ENCODE peak calls at places on chromosomes 5 and 9, in seven cellular contexts. T is ovary, A is A549, N is SK-N-SH, U is sigmoid colon, I is HepG2, J is transverse colon. L is an unnamed sample.

GRCh38 chr9:87263291-87263690 is 234.4 kb upstream of the DAPK1 start:
- DNase-seq in T (no peak), A (peak; percentile 7), N (no peak), U (no peak), I (no peak), J (no peak), L (no peak)

GRCh38 chr9:74357577-74357976 is 139.6 kb upstream of the RORB start:
- DNase-seq in T (no peak), A (no peak), N (peak; percentile 10), U (no peak), I (no peak), J (no peak), L (no peak)

GRCh38 chr5:74227081-74227480 is 413.4 kb downstream of the ENC1 start:
- DNase-seq in T (no peak), A (no peak), N (no peak), U (peak; percentile 74), I (no peak), J (no peak), L (no peak)

GRCh38 chr9:5639816-5640215 is 10.9 kb downstream of the RIC1 start:
- DNase-seq in T (no peak), A (no peak), N (no peak), U (no peak), I (no peak), J (no peak), L (no peak)

GRCh38 chr9:127586537-127586936 is 25.5 kb upstream of the STXBP1 start:
- DNase-seq in T (peak; percentile 81), A (peak; percentile 81), N (peak; percentile 87), U (peak; percentile 94), I (peak; percentile 75), J (peak; percentile 85), L (peak; percentile 75)

GRCh38 chr5:72543365-72543764 is 36.2 kb upstream of the ZNF366 start:
- DNase-seq in T (no peak), A (no peak), N (no peak), U (no peak), I (no peak), J (no peak), L (no peak)

GRCh38 chr9:38432922-38433510 is 8.8 kb upstream of the IGFBPL1 start:
- DNase-seq in T (no peak), A (peak; percentile 34), N (peak; percentile 47), U (no peak), I (peak; percentile 43), J (no peak), L (no peak)

GRCh38 chr9:4984571-4985375 is at the start of gene JAK2:
- DNase-seq in T (peak; percentile 88), A (peak; percentile 71), N (peak; percentile 91), U (peak; percentile 96), I (peak; percentile 88), J (peak; percentile 91), L (peak; percentile 76)

GRCh38 chr5:148972958-148973357 is 89.9 kb downstream of the SH3TC2 start:
- DNase-seq in T (no peak), A (peak; percentile 79), N (no peak), U (peak; percentile 71), I (peak; percentile 13), J (no peak), L (no peak)

GRCh38 chr5:64635056-64635686 is 55.1 kb upstream of the SHISAL2B start:
- DNase-seq in T (no peak), A (peak; percentile 7), N (peak; percentile 8), U (no peak), I (no peak), J (no peak), L (no peak)

GRCh38 chr5:170633235-170634041 is 129.6 kb downstream of the KCNIP1 start:
- DNase-seq in T (peak; percentile 60), A (peak; percentile 77), N (peak; percentile 88), U (peak; percentile 86), I (peak; percentile 27), J (peak; percentile 27), L (no peak)

GRCh38 chr9:126702501-126703329 is 89.0 kb downstream of the LMX1B start:
- DNase-seq in T (peak; percentile 13), A (peak; percentile 50), N (peak; percentile 83), U (peak; percentile 52), I (no peak), J (no peak), L (no peak)

GRCh38 chr9:113178087-113178486 is 27.3 kb downstream of the SLC31A2 start:
- DNase-seq in T (no peak), A (no peak), N (no peak), U (no peak), I (no peak), J (no peak), L (no peak)

GRCh38 chr9:70609542-70610286 is 195.3 kb upstream of the KLF9 start:
- DNase-seq in T (no peak), A (no peak), N (no peak), U (peak; percentile 89), I (no peak), J (peak; percentile 21), L (peak; percentile 58)

GRCh38 chr5:39119404-39120051 is 45.3 kb upstream of the RICTOR start:
- DNase-seq in T (no peak), A (no peak), N (no peak), U (no peak), I (no peak), J (no peak), L (no peak)

GRCh38 chr9:89410709-89411111 is 87.2 kb downstream of the SEMA4D start:
- DNase-seq in T (no peak), A (no peak), N (no peak), U (no peak), I (no peak), J (no peak), L (no peak)

GRCh38 chr5:7382588-7382987 is 13.3 kb upstream of the ADCY2 start:
- DNase-seq in T (no peak), A (no peak), N (no peak), U (no peak), I (no peak), J (no peak), L (no peak)

GRCh38 chr5:176176231-176176630 is 62.0 kb upstream of the SIMC1 start:
- DNase-seq in T (no peak), A (no peak), N (no peak), U (no peak), I (no peak), J (no peak), L (no peak)

GRCh38 chr5:139844472-139845145 is 49.0 kb downstream of the PSD2 start:
- DNase-seq in T (peak; percentile 59), A (peak; percentile 85), N (peak; percentile 81), U (peak; percentile 86), I (peak; percentile 66), J (peak; percentile 74), L (peak; percentile 77)

GRCh38 chr9:137461316-137461662 is 2.2 kb upstream of the NSMF start:
- DNase-seq in T (peak; percentile 37), A (no peak), N (no peak), U (no peak), I (no peak), J (no peak), L (no peak)
- H3K27ac ChIP-seq in T (no peak overlapping the region), A (no peak overlapping the region), N (no peak overlapping the region), U (no peak overlapping the region), I (no peak overlapping the region), J (no peak overlapping the region), L (no peak overlapping the region)

DNA sequence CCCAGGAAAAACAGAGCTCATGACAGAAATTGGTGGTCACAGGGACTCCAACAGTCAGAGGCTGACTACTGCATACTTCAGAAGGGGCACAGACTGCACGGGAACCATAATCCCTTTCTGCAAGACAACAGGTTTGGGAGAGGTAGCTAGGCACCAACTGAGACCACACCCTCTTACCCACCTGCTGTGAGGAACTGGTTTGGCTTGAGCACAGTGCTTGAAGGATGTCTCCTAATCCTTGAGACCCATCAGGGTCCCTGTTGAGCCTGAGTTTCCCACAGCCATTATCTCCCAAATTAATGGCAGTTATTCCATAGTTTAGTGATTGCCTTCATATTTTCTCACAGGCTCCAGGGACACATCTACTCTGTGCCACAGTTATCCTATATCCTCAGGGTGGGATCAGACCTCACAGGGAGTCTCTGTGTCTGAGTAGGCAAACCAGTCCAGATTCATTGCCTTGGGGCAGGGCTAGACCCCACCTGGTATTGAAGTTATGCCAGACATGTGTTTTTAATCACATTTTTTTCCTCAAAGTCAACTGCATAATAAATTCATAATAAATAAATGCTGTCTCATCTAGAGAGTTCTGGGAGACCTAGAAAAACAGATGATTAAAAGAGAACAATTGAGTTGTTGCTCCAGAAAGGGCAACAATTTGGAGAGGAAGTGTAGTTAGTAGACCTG is 9.3 kb upstream of the CAST start:
- DNase-seq in T (no peak), A (no peak), N (peak; percentile 42), U (no peak), I (no peak), J (no peak), L (no peak)
- TF ChIP-seq EP300 in T (no peak), A (no peak), N (peak; percentile 45), U (no peak), I (no peak), J (no peak), L (no peak)

DNA sequence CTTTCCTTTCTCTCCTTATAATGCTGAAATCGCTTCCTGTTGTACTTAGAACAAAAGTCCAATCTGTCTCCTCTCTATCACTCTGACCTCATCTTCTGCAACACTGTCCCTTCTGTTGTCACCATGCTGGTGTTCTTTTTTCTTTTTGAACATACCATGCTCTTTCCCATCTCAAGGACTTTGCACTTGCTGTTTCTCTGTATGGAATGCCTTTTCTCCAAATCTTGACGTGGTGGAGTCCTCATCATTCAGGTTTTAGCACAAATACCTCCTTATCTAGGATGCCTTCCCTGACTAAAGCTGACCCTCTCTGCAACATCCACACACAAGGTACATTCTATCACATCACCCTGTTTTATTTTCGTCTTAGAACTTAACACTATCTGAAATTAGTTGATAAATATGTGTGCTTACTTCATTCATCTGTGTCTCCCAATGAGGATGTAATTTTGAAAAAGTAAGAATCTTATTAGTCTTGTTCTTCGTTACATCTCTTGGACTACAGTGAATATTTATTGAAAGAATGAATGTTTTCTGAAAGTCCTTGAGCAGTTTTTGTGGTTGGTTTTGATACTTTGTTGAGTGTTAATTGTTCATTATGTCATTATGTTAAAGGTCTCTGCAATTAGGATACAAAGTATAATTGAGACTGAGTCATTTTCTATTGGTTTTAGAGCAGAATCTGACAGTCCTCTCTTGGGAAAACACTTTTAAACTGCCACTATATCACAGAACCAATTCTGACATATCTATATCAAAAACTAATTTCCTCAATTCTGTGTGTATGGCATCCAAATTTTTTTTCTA is 145.3 kb upstream of the RASA1 start:
- DNase-seq in T (no peak), A (no peak), N (no peak), U (no peak), I (peak; percentile 6), J (no peak), L (no peak)
- H3K4me1 ChIP-seq in T (no peaks in the 10 kb centered on the region), A (peaks cover 23% of the 10 kb centered on the region), N (peaks cover 48% of the 10 kb centered on the region), U (peaks cover 7% of the 10 kb centered on the region), I (peaks cover 11% of the 10 kb centered on the region), J (peaks cover 7% of the 10 kb centered on the region), L (peaks cover 10% of the 10 kb centered on the region)

DNA sequence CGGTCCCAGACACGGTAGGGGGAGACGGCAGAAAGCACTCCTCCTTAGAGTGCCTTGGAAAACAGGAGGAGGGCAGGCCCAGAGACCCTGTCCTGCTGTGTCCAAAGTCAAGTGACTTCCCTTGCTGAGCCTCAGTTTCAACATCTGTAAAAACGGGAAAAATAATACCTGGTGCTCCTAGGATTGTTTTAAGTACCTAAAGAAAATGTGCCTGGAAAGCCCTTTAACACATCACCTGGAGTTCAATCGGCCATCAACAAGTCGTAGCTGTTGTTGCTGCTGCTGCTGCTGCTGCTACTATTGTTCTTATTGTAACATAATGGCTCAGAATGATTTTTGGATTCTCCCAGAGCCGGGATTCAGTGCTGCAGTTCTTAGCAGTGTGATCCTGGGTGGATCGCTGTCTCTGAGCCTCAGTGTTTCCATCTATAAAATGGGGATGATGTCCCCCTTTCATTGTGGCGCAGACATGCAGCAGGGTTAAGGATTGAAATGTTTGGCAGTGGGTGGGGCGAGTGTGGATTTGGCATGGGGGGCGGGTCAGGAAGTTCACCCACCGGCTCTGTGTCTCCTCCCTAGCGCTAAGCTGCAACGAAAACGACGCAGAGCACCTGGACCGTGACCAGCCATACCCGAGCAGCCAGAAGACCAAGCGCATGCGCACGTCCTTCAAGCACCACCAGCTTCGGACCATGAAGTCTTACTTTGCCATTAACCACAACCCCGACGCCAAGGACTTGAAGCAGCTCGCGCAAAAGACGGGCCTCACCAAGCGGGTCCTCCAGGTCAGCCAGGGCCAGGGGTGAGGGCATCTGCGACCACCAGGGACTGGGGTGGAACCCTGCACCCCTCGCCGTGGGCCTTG is 9.2 kb downstream of the LHX2 start:
- DNase-seq in T (no peak), A (no peak), N (no peak), U (no peak), I (no peak), J (no peak), L (no peak)
- H3K27ac ChIP-seq in T (no peak overlapping the region), A (no peak overlapping the region), N (no peak overlapping the region), U (no peak overlapping the region), I (no peak overlapping the region), J (no peak overlapping the region), L (no peak overlapping the region)

L was measured in tibial nerve.